ENCODE peak calls at places on chromosome 16, in eight cellular contexts. One of them, this sample, is unnamed.
A peak's percentile ranks its signal among the peaks of the same experiment; 100 is the strongest.

GRCh38 chr16:77696149-77696548 is 26.2 kb upstream of the NUDT7 start:
- DNase-seq in GM03348: no peak
- DNase-seq in SJSA1: no peak
- DNase-seq in NCI-H1092 treated with DMSO at 0.1 percent for 48 hours: no peak
- DNase-seq in activated naive CD4-positive, alpha-beta T cell treated with anti-CD3 and anti-CD28 coated beads, Interleukin-2, amount 10 ng/mL, durations not matched to agents 7 days and 5 days: no peak
- DNase-seq in CD4-positive, alpha-beta memory T cell: no peak
- DNase-seq in NCI-H1105 treated with DMSO at 0.1 percent for 48 hours: no peak
- DNase-seq in breast epithelium: no peak
- DNase-seq in this sample: no peak

GRCh38 chr16:84268231-84268630 is 26.4 kb upstream of the WFDC1 start:
- DNase-seq in NCI-H1105 treated with DMSO at 0.1 percent for 48 hours: no peak
- DNase-seq in CD4-positive, alpha-beta memory T cell: no peak
- DNase-seq in breast epithelium: no peak
- DNase-seq in NCI-H1092 treated with DMSO at 0.1 percent for 48 hours: no peak
- DNase-seq in SJSA1: no peak
- DNase-seq in GM03348: no peak
- DNase-seq in activated naive CD4-positive, alpha-beta T cell treated with anti-CD3 and anti-CD28 coated beads, Interleukin-2, amount 10 ng/mL, durations not matched to agents 7 days and 5 days: no peak
- DNase-seq in this sample: no peak

GRCh38 chr16:85555549-85556455 is 57.3 kb upstream of the GSE1 start:
- DNase-seq in activated naive CD4-positive, alpha-beta T cell treated with anti-CD3 and anti-CD28 coated beads, Interleukin-2, amount 10 ng/mL, durations not matched to agents 7 days and 5 days: peak; percentile 63
- DNase-seq in GM03348: peak; percentile 70
- DNase-seq in CD4-positive, alpha-beta memory T cell: peak; percentile 24
- DNase-seq in NCI-H1092 treated with DMSO at 0.1 percent for 48 hours: peak; percentile 62
- DNase-seq in breast epithelium: no peak
- DNase-seq in NCI-H1105 treated with DMSO at 0.1 percent for 48 hours: peak; percentile 62
- DNase-seq in SJSA1: peak; percentile 43
- DNase-seq in this sample: no peak

GRCh38 chr16:76235426-76235825 is 41.8 kb upstream of the CNTNAP4 start:
- DNase-seq in CD4-positive, alpha-beta memory T cell: no peak
- DNase-seq in activated naive CD4-positive, alpha-beta T cell treated with anti-CD3 and anti-CD28 coated beads, Interleukin-2, amount 10 ng/mL, durations not matched to agents 7 days and 5 days: no peak
- DNase-seq in SJSA1: no peak
- DNase-seq in NCI-H1092 treated with DMSO at 0.1 percent for 48 hours: no peak
- DNase-seq in NCI-H1105 treated with DMSO at 0.1 percent for 48 hours: no peak
- DNase-seq in breast epithelium: no peak
- DNase-seq in GM03348: no peak
- DNase-seq in this sample: no peak

GRCh38 chr16:13298676-13299075 is 397.3 kb downstream of the SHISA9 start:
- DNase-seq in activated naive CD4-positive, alpha-beta T cell treated with anti-CD3 and anti-CD28 coated beads, Interleukin-2, amount 10 ng/mL, durations not matched to agents 7 days and 5 days: no peak
- DNase-seq in NCI-H1092 treated with DMSO at 0.1 percent for 48 hours: no peak
- DNase-seq in CD4-positive, alpha-beta memory T cell: no peak
- DNase-seq in NCI-H1105 treated with DMSO at 0.1 percent for 48 hours: no peak
- DNase-seq in GM03348: no peak
- DNase-seq in SJSA1: no peak
- DNase-seq in breast epithelium: no peak
- DNase-seq in this sample: no peak

GRCh38 chr16:80265624-80266306 is 275.0 kb upstream of the DYNLRB2 start:
- DNase-seq in SJSA1: no peak
- DNase-seq in NCI-H1092 treated with DMSO at 0.1 percent for 48 hours: no peak
- DNase-seq in GM03348: no peak
- DNase-seq in activated naive CD4-positive, alpha-beta T cell treated with anti-CD3 and anti-CD28 coated beads, Interleukin-2, amount 10 ng/mL, durations not matched to agents 7 days and 5 days: no peak
- DNase-seq in CD4-positive, alpha-beta memory T cell: no peak
- DNase-seq in breast epithelium: no peak
- DNase-seq in NCI-H1105 treated with DMSO at 0.1 percent for 48 hours: no peak
- DNase-seq in this sample: no peak

GRCh38 chr16:12661656-12662172 is 142.0 kb downstream of the CPPED1 start:
- DNase-seq in GM03348: no peak
- DNase-seq in activated naive CD4-positive, alpha-beta T cell treated with anti-CD3 and anti-CD28 coated beads, Interleukin-2, amount 10 ng/mL, durations not matched to agents 7 days and 5 days: peak; percentile 64
- DNase-seq in CD4-positive, alpha-beta memory T cell: no peak
- DNase-seq in NCI-H1092 treated with DMSO at 0.1 percent for 48 hours: no peak
- DNase-seq in breast epithelium: no peak
- DNase-seq in NCI-H1105 treated with DMSO at 0.1 percent for 48 hours: no peak
- DNase-seq in SJSA1: no peak
- DNase-seq in this sample: no peak

GRCh38 chr16:90018297-90019200 is 707 bp downstream of the DBNDD1 start:
- DNase-seq in NCI-H1105 treated with DMSO at 0.1 percent for 48 hours: no peak
- DNase-seq in CD4-positive, alpha-beta memory T cell: no peak
- DNase-seq in breast epithelium: no peak
- DNase-seq in SJSA1: no peak
- DNase-seq in activated naive CD4-positive, alpha-beta T cell treated with anti-CD3 and anti-CD28 coated beads, Interleukin-2, amount 10 ng/mL, durations not matched to agents 7 days and 5 days: no peak
- DNase-seq in NCI-H1092 treated with DMSO at 0.1 percent for 48 hours: peak; percentile 23
- DNase-seq in GM03348: no peak
- DNase-seq in this sample: no peak

GRCh38 chr16:1158456-1159324 is 5.8 kb downstream of the CACNA1H start:
- DNase-seq in CD4-positive, alpha-beta memory T cell: no peak
- DNase-seq in GM03348: no peak
- DNase-seq in NCI-H1105 treated with DMSO at 0.1 percent for 48 hours: no peak
- DNase-seq in activated naive CD4-positive, alpha-beta T cell treated with anti-CD3 and anti-CD28 coated beads, Interleukin-2, amount 10 ng/mL, durations not matched to agents 7 days and 5 days: no peak
- DNase-seq in breast epithelium: no peak
- DNase-seq in SJSA1: no peak
- DNase-seq in NCI-H1092 treated with DMSO at 0.1 percent for 48 hours: no peak
- DNase-seq in this sample: no peak

GRCh38 chr16:77822656-77823055 is 34.3 kb downstream of the VAT1L start:
- DNase-seq in CD4-positive, alpha-beta memory T cell: no peak
- DNase-seq in activated naive CD4-positive, alpha-beta T cell treated with anti-CD3 and anti-CD28 coated beads, Interleukin-2, amount 10 ng/mL, durations not matched to agents 7 days and 5 days: no peak
- DNase-seq in SJSA1: no peak
- DNase-seq in NCI-H1105 treated with DMSO at 0.1 percent for 48 hours: no peak
- DNase-seq in NCI-H1092 treated with DMSO at 0.1 percent for 48 hours: no peak
- DNase-seq in breast epithelium: no peak
- DNase-seq in GM03348: no peak
- DNase-seq in this sample: no peak

GRCh38 chr16:88084881-88085280 is 133.6 kb downstream of the BANP start:
- DNase-seq in GM03348: peak; percentile 58
- DNase-seq in breast epithelium: no peak
- DNase-seq in NCI-H1092 treated with DMSO at 0.1 percent for 48 hours: no peak
- DNase-seq in SJSA1: no peak
- DNase-seq in NCI-H1105 treated with DMSO at 0.1 percent for 48 hours: no peak
- DNase-seq in CD4-positive, alpha-beta memory T cell: no peak
- DNase-seq in activated naive CD4-positive, alpha-beta T cell treated with anti-CD3 and anti-CD28 coated beads, Interleukin-2, amount 10 ng/mL, durations not matched to agents 7 days and 5 days: no peak
- DNase-seq in this sample: no peak

GRCh38 chr16:50879873-50880695 is 138.2 kb downstream of the CYLD start:
- DNase-seq in NCI-H1092 treated with DMSO at 0.1 percent for 48 hours: peak; percentile 62
- DNase-seq in SJSA1: no peak
- DNase-seq in activated naive CD4-positive, alpha-beta T cell treated with anti-CD3 and anti-CD28 coated beads, Interleukin-2, amount 10 ng/mL, durations not matched to agents 7 days and 5 days: no peak
- DNase-seq in breast epithelium: no peak
- DNase-seq in GM03348: no peak
- DNase-seq in NCI-H1105 treated with DMSO at 0.1 percent for 48 hours: no peak
- DNase-seq in CD4-positive, alpha-beta memory T cell: no peak
- DNase-seq in this sample: no peak

GRCh38 chr16:66107661-66108060 is 258.8 kb upstream of the CDH5 start:
- DNase-seq in activated naive CD4-positive, alpha-beta T cell treated with anti-CD3 and anti-CD28 coated beads, Interleukin-2, amount 10 ng/mL, durations not matched to agents 7 days and 5 days: no peak
- DNase-seq in NCI-H1092 treated with DMSO at 0.1 percent for 48 hours: no peak
- DNase-seq in SJSA1: no peak
- DNase-seq in GM03348: peak; percentile 79
- DNase-seq in CD4-positive, alpha-beta memory T cell: no peak
- DNase-seq in NCI-H1105 treated with DMSO at 0.1 percent for 48 hours: no peak
- DNase-seq in breast epithelium: no peak
- DNase-seq in this sample: no peak

GRCh38 chr16:86888240-86889044 is 310.1 kb downstream of the FOXL1 start:
- DNase-seq in GM03348: no peak
- DNase-seq in NCI-H1105 treated with DMSO at 0.1 percent for 48 hours: no peak
- DNase-seq in activated naive CD4-positive, alpha-beta T cell treated with anti-CD3 and anti-CD28 coated beads, Interleukin-2, amount 10 ng/mL, durations not matched to agents 7 days and 5 days: no peak
- DNase-seq in breast epithelium: no peak
- DNase-seq in SJSA1: no peak
- DNase-seq in CD4-positive, alpha-beta memory T cell: no peak
- DNase-seq in NCI-H1092 treated with DMSO at 0.1 percent for 48 hours: no peak
- DNase-seq in this sample: no peak

GRCh38 chr16:67435758-67436164 is 4.8 kb downstream of the HSD11B2 start:
- DNase-seq in activated naive CD4-positive, alpha-beta T cell treated with anti-CD3 and anti-CD28 coated beads, Interleukin-2, amount 10 ng/mL, durations not matched to agents 7 days and 5 days: no peak
- DNase-seq in NCI-H1105 treated with DMSO at 0.1 percent for 48 hours: no peak
- DNase-seq in SJSA1: no peak
- DNase-seq in GM03348: no peak
- DNase-seq in CD4-positive, alpha-beta memory T cell: no peak
- DNase-seq in breast epithelium: no peak
- DNase-seq in NCI-H1092 treated with DMSO at 0.1 percent for 48 hours: no peak
- DNase-seq in this sample: no peak

GRCh38 chr16:11796227-11797165 is 562 bp downstream of the ZC3H7A start:
- DNase-seq in NCI-H1092 treated with DMSO at 0.1 percent for 48 hours: no peak
- DNase-seq in SJSA1: peak; percentile 58
- DNase-seq in CD4-positive, alpha-beta memory T cell: peak; percentile 53
- DNase-seq in activated naive CD4-positive, alpha-beta T cell treated with anti-CD3 and anti-CD28 coated beads, Interleukin-2, amount 10 ng/mL, durations not matched to agents 7 days and 5 days: peak; percentile 47
- DNase-seq in breast epithelium: peak; percentile 55
- DNase-seq in NCI-H1105 treated with DMSO at 0.1 percent for 48 hours: no peak
- DNase-seq in GM03348: peak; percentile 88
- DNase-seq in this sample: no peak

GRCh38 chr16:30478766-30479478 is 6.4 kb downstream of the ITGAL start:
- DNase-seq in CD4-positive, alpha-beta memory T cell: no peak
- DNase-seq in breast epithelium: no peak
- DNase-seq in NCI-H1092 treated with DMSO at 0.1 percent for 48 hours: no peak
- DNase-seq in NCI-H1105 treated with DMSO at 0.1 percent for 48 hours: no peak
- DNase-seq in SJSA1: no peak
- DNase-seq in activated naive CD4-positive, alpha-beta T cell treated with anti-CD3 and anti-CD28 coated beads, Interleukin-2, amount 10 ng/mL, durations not matched to agents 7 days and 5 days: no peak
- DNase-seq in GM03348: no peak
- DNase-seq in this sample: no peak

GRCh38 chr16:1163567-1164055 is 10.7 kb downstream of the CACNA1H start:
- DNase-seq in GM03348: no peak
- DNase-seq in CD4-positive, alpha-beta memory T cell: no peak
- DNase-seq in NCI-H1092 treated with DMSO at 0.1 percent for 48 hours: no peak
- DNase-seq in breast epithelium: no peak
- DNase-seq in NCI-H1105 treated with DMSO at 0.1 percent for 48 hours: no peak
- DNase-seq in SJSA1: peak; percentile 37
- DNase-seq in activated naive CD4-positive, alpha-beta T cell treated with anti-CD3 and anti-CD28 coated beads, Interleukin-2, amount 10 ng/mL, durations not matched to agents 7 days and 5 days: no peak
- DNase-seq in this sample: no peak

GRCh38 chr16:68370221-68370920 is 59.6 kb downstream of the PRMT7 start:
- DNase-seq in NCI-H1092 treated with DMSO at 0.1 percent for 48 hours: no peak
- DNase-seq in activated naive CD4-positive, alpha-beta T cell treated with anti-CD3 and anti-CD28 coated beads, Interleukin-2, amount 10 ng/mL, durations not matched to agents 7 days and 5 days: no peak
- DNase-seq in breast epithelium: no peak
- DNase-seq in SJSA1: no peak
- DNase-seq in NCI-H1105 treated with DMSO at 0.1 percent for 48 hours: no peak
- DNase-seq in CD4-positive, alpha-beta memory T cell: no peak
- DNase-seq in GM03348: no peak
- DNase-seq in this sample: no peak

GRCh38 chr16:11058820-11059219 is 114.5 kb downstream of the CLEC16A start:
- DNase-seq in NCI-H1092 treated with DMSO at 0.1 percent for 48 hours: no peak
- DNase-seq in NCI-H1105 treated with DMSO at 0.1 percent for 48 hours: no peak
- DNase-seq in activated naive CD4-positive, alpha-beta T cell treated with anti-CD3 and anti-CD28 coated beads, Interleukin-2, amount 10 ng/mL, durations not matched to agents 7 days and 5 days: no peak
- DNase-seq in breast epithelium: no peak
- DNase-seq in CD4-positive, alpha-beta memory T cell: no peak
- DNase-seq in SJSA1: peak; percentile 68
- DNase-seq in GM03348: no peak
- DNase-seq in this sample: no peak

GRCh38 chr16:35692824-35693223 is 2233.4 kb downstream of the TP53TG3F start:
- DNase-seq in SJSA1: no peak
- DNase-seq in NCI-H1092 treated with DMSO at 0.1 percent for 48 hours: no peak
- DNase-seq in NCI-H1105 treated with DMSO at 0.1 percent for 48 hours: no peak
- DNase-seq in CD4-positive, alpha-beta memory T cell: no peak
- DNase-seq in GM03348: no peak
- DNase-seq in activated naive CD4-positive, alpha-beta T cell treated with anti-CD3 and anti-CD28 coated beads, Interleukin-2, amount 10 ng/mL, durations not matched to agents 7 days and 5 days: no peak
- DNase-seq in breast epithelium: no peak
- DNase-seq in this sample: no peak

GRCh38 chr16:14489460-14489859 is 140.6 kb downstream of the PARN start:
- DNase-seq in SJSA1: peak; percentile 24
- DNase-seq in activated naive CD4-positive, alpha-beta T cell treated with anti-CD3 and anti-CD28 coated beads, Interleukin-2, amount 10 ng/mL, durations not matched to agents 7 days and 5 days: no peak
- DNase-seq in NCI-H1092 treated with DMSO at 0.1 percent for 48 hours: no peak
- DNase-seq in CD4-positive, alpha-beta memory T cell: no peak
- DNase-seq in NCI-H1105 treated with DMSO at 0.1 percent for 48 hours: no peak
- DNase-seq in breast epithelium: no peak
- DNase-seq in GM03348: peak; percentile 23
- DNase-seq in this sample: no peak

GRCh38 chr16:88599092-88599733 is 29.0 kb downstream of the ZC3H18 start:
- DNase-seq in CD4-positive, alpha-beta memory T cell: no peak
- DNase-seq in SJSA1: no peak
- DNase-seq in breast epithelium: peak; percentile 42
- DNase-seq in NCI-H1092 treated with DMSO at 0.1 percent for 48 hours: no peak
- DNase-seq in NCI-H1105 treated with DMSO at 0.1 percent for 48 hours: no peak
- DNase-seq in activated naive CD4-positive, alpha-beta T cell treated with anti-CD3 and anti-CD28 coated beads, Interleukin-2, amount 10 ng/mL, durations not matched to agents 7 days and 5 days: no peak
- DNase-seq in GM03348: no peak
- DNase-seq in this sample: peak; percentile 17

GRCh38 chr16:10242076-10242475 is 59.8 kb upstream of the GRIN2A start:
- DNase-seq in NCI-H1092 treated with DMSO at 0.1 percent for 48 hours: no peak
- DNase-seq in CD4-positive, alpha-beta memory T cell: no peak
- DNase-seq in GM03348: no peak
- DNase-seq in NCI-H1105 treated with DMSO at 0.1 percent for 48 hours: no peak
- DNase-seq in breast epithelium: no peak
- DNase-seq in SJSA1: no peak
- DNase-seq in activated naive CD4-positive, alpha-beta T cell treated with anti-CD3 and anti-CD28 coated beads, Interleukin-2, amount 10 ng/mL, durations not matched to agents 7 days and 5 days: no peak
- DNase-seq in this sample: no peak

GRCh38 chr16:85490971-85491771 is 122.0 kb upstream of the GSE1 start:
- DNase-seq in CD4-positive, alpha-beta memory T cell: peak; percentile 33
- DNase-seq in GM03348: no peak
- DNase-seq in NCI-H1105 treated with DMSO at 0.1 percent for 48 hours: no peak
- DNase-seq in NCI-H1092 treated with DMSO at 0.1 percent for 48 hours: no peak
- DNase-seq in breast epithelium: no peak
- DNase-seq in SJSA1: no peak
- DNase-seq in activated naive CD4-positive, alpha-beta T cell treated with anti-CD3 and anti-CD28 coated beads, Interleukin-2, amount 10 ng/mL, durations not matched to agents 7 days and 5 days: peak; percentile 62
- DNase-seq in this sample: no peak

GRCh38 chr16:84982434-84982833 is 28.9 kb downstream of the ZDHHC7 start:
- DNase-seq in breast epithelium: no peak
- DNase-seq in CD4-positive, alpha-beta memory T cell: no peak
- DNase-seq in NCI-H1092 treated with DMSO at 0.1 percent for 48 hours: no peak
- DNase-seq in NCI-H1105 treated with DMSO at 0.1 percent for 48 hours: no peak
- DNase-seq in activated naive CD4-positive, alpha-beta T cell treated with anti-CD3 and anti-CD28 coated beads, Interleukin-2, amount 10 ng/mL, durations not matched to agents 7 days and 5 days: peak; percentile 27
- DNase-seq in GM03348: no peak
- DNase-seq in SJSA1: no peak
- DNase-seq in this sample: no peak

GRCh38 chr16:15873737-15874136 is 14.7 kb downstream of the CEP20 start:
- DNase-seq in NCI-H1105 treated with DMSO at 0.1 percent for 48 hours: no peak
- DNase-seq in breast epithelium: no peak
- DNase-seq in CD4-positive, alpha-beta memory T cell: no peak
- DNase-seq in GM03348: no peak
- DNase-seq in SJSA1: no peak
- DNase-seq in NCI-H1092 treated with DMSO at 0.1 percent for 48 hours: no peak
- DNase-seq in activated naive CD4-positive, alpha-beta T cell treated with anti-CD3 and anti-CD28 coated beads, Interleukin-2, amount 10 ng/mL, durations not matched to agents 7 days and 5 days: no peak
- DNase-seq in this sample: no peak

GRCh38 chr16:14302399-14303181 is 231.5 kb downstream of the MRTFB start:
- DNase-seq in breast epithelium: no peak
- DNase-seq in activated naive CD4-positive, alpha-beta T cell treated with anti-CD3 and anti-CD28 coated beads, Interleukin-2, amount 10 ng/mL, durations not matched to agents 7 days and 5 days: peak; percentile 47
- DNase-seq in SJSA1: no peak
- DNase-seq in CD4-positive, alpha-beta memory T cell: no peak
- DNase-seq in GM03348: peak; percentile 64
- DNase-seq in NCI-H1092 treated with DMSO at 0.1 percent for 48 hours: peak; percentile 28
- DNase-seq in NCI-H1105 treated with DMSO at 0.1 percent for 48 hours: peak; percentile 4
- DNase-seq in this sample: no peak

GRCh38 chr16:70685061-70685937 is 554 bp downstream of the MTSS2 start:
- DNase-seq in GM03348: peak; percentile 48
- DNase-seq in NCI-H1105 treated with DMSO at 0.1 percent for 48 hours: no peak
- DNase-seq in breast epithelium: no peak
- DNase-seq in NCI-H1092 treated with DMSO at 0.1 percent for 48 hours: peak; percentile 55
- DNase-seq in SJSA1: no peak
- DNase-seq in CD4-positive, alpha-beta memory T cell: no peak
- DNase-seq in activated naive CD4-positive, alpha-beta T cell treated with anti-CD3 and anti-CD28 coated beads, Interleukin-2, amount 10 ng/mL, durations not matched to agents 7 days and 5 days: peak; percentile 42
- DNase-seq in this sample: no peak

GRCh38 chr16:68227183-68227793 is 8.6 kb downstream of the ESRP2 start:
- DNase-seq in CD4-positive, alpha-beta memory T cell: no peak
- DNase-seq in activated naive CD4-positive, alpha-beta T cell treated with anti-CD3 and anti-CD28 coated beads, Interleukin-2, amount 10 ng/mL, durations not matched to agents 7 days and 5 days: peak; percentile 56
- DNase-seq in GM03348: no peak
- DNase-seq in NCI-H1092 treated with DMSO at 0.1 percent for 48 hours: no peak
- DNase-seq in breast epithelium: no peak
- DNase-seq in SJSA1: no peak
- DNase-seq in NCI-H1105 treated with DMSO at 0.1 percent for 48 hours: no peak
- DNase-seq in this sample: no peak

GRCh38 chr16:5621826-5622225 is 524.2 kb upstream of the EEF2KMT start:
- DNase-seq in NCI-H1092 treated with DMSO at 0.1 percent for 48 hours: no peak
- DNase-seq in CD4-positive, alpha-beta memory T cell: no peak
- DNase-seq in activated naive CD4-positive, alpha-beta T cell treated with anti-CD3 and anti-CD28 coated beads, Interleukin-2, amount 10 ng/mL, durations not matched to agents 7 days and 5 days: no peak
- DNase-seq in SJSA1: no peak
- DNase-seq in NCI-H1105 treated with DMSO at 0.1 percent for 48 hours: no peak
- DNase-seq in breast epithelium: peak; percentile 69
- DNase-seq in GM03348: no peak
- DNase-seq in this sample: no peak

GRCh38 chr16:4315185-4316102 is at the start of gene GLIS2:
- DNase-seq in activated naive CD4-positive, alpha-beta T cell treated with anti-CD3 and anti-CD28 coated beads, Interleukin-2, amount 10 ng/mL, durations not matched to agents 7 days and 5 days: peak; percentile 55
- DNase-seq in NCI-H1092 treated with DMSO at 0.1 percent for 48 hours: peak; percentile 70
- DNase-seq in GM03348: peak; percentile 96
- DNase-seq in SJSA1: peak; percentile 72
- DNase-seq in NCI-H1105 treated with DMSO at 0.1 percent for 48 hours: peak; percentile 53
- DNase-seq in breast epithelium: no peak
- DNase-seq in CD4-positive, alpha-beta memory T cell: peak; percentile 16
- DNase-seq in this sample: no peak

GRCh38 chr16:641326-642188 is at the start of gene MCRIP2:
- DNase-seq in activated naive CD4-positive, alpha-beta T cell treated with anti-CD3 and anti-CD28 coated beads, Interleukin-2, amount 10 ng/mL, durations not matched to agents 7 days and 5 days: peak; percentile 83
- DNase-seq in CD4-positive, alpha-beta memory T cell: peak; percentile 57
- DNase-seq in NCI-H1105 treated with DMSO at 0.1 percent for 48 hours: peak; percentile 16
- DNase-seq in GM03348: peak; percentile 95
- DNase-seq in SJSA1: peak; percentile 55
- DNase-seq in NCI-H1092 treated with DMSO at 0.1 percent for 48 hours: peak; percentile 26
- DNase-seq in breast epithelium: no peak
- DNase-seq in this sample: no peak